ENCODE peak calls at places on chromosomes 12 and 14, in five cellular contexts. I is kidney glomerular epithelial cell; T is kidney; Z is globus pallidus; B is stimulated activated CD4-positive, alpha-beta T cell treated with anti-CD3 and anti-CD28 coated beads, Interleukin-4, amount 100 ng/mL, for 48 hours. O is an unnamed sample.

GRCh38 chr14:91127411-91127810 is 13.5 kb downstream of the DGLUCY start:
- DNase-seq in I (no peak), T (peak), Z (no peak), B (no peak), O (no peak)

GRCh38 chr12:5177096-5177495 is 133.4 kb downstream of the KCNA5 start:
- DNase-seq in I (no peak), T (no peak), Z (no peak), B (no peak), O (no peak)

GRCh38 chr12:82412246-82412645 is 53.9 kb downstream of the METTL25 start:
- DNase-seq in I (no peak), T (no peak), Z (no peak), B (no peak), O (no peak)

GRCh38 chr12:89432396-89432795 is 80.1 kb upstream of the DUSP6 start:
- DNase-seq in I (no peak), T (no peak), Z (no peak), B (no peak), O (no peak)

GRCh38 chr12:68559984-68560822 is 50.5 kb upstream of the RAP1B start:
- DNase-seq in I (no peak), T (no peak), Z (no peak), B (no peak), O (no peak)

GRCh38 chr12:26713885-26714383 is 119.1 kb downstream of the ITPR2 start:
- DNase-seq in I (no peak), T (no peak), Z (no peak), B (no peak), O (no peak)

GRCh38 chr14:30272848-30273563 is 286.0 kb upstream of the G2E3 start:
- DNase-seq in I (no peak), T (no peak), Z (no peak), B (no peak), O (no peak)

GRCh38 chr12:10190558-10191388 is 11.9 kb downstream of the TMEM52B start:
- DNase-seq in I (peak), T (no peak), Z (peak), B (peak), O (peak)

GRCh38 chr12:7915911-7916403 is 20.0 kb downstream of the SLC2A3 start:
- DNase-seq in I (no peak), T (no peak), Z (no peak), B (no peak), O (no peak)

GRCh38 chr14:32472512-32473472 is 143.7 kb downstream of the AKAP6 start:
- DNase-seq in I (peak), T (no peak), Z (peak), B (no peak), O (no peak)

GRCh38 chr12:88578821-88579518 is 1.3 kb downstream of the KITLG start:
- DNase-seq in I (peak), T (peak), Z (no peak), B (no peak), O (no peak)

GRCh38 chr12:104218935-104219334 is 3.4 kb downstream of the TXNRD1 start:
- DNase-seq in I (peak), T (no peak), Z (no peak), B (no peak), O (no peak)

GRCh38 chr14:96479435-96480146 is 22.6 kb upstream of the PAPOLA start:
- DNase-seq in I (no peak), T (no peak), Z (no peak), B (no peak), O (no peak)

GRCh38 chr14:58944226-58944769 is 244.2 kb upstream of the DAAM1 start:
- DNase-seq in I (no peak), T (no peak), Z (no peak), B (no peak), O (no peak)

GRCh38 chr14:100618763-100619320 is 31.6 kb upstream of the BEGAIN start:
- DNase-seq in I (no peak), T (no peak), Z (no peak), B (no peak), O (no peak)

GRCh38 chr12:103994235-103994634 is 28.6 kb downstream of the TDG start:
- DNase-seq in I (no peak), T (no peak), Z (no peak), B (no peak), O (no peak)

GRCh38 chr12:114799574-114800487 is 115.9 kb upstream of the TBX3 start:
- DNase-seq in I (no peak), T (peak), Z (no peak), B (no peak), O (no peak)

GRCh38 chr14:61258985-61259384 is 22.2 kb downstream of the TMEM30B start:
- DNase-seq in I (no peak), T (no peak), Z (no peak), B (no peak), O (no peak)

GRCh38 chr12:6049587-6049986 is 74.9 kb downstream of the VWF start:
- DNase-seq in I (no peak), T (no peak), Z (no peak), B (no peak), O (no peak)

GRCh38 chr14:51157012-51157411 is 62.1 kb upstream of the TRIM9 start:
- DNase-seq in I (no peak), T (no peak), Z (no peak), B (no peak), O (no peak)

GRCh38 chr14:35881280-35881679 is 55.1 kb downstream of the BRMS1L start:
- DNase-seq in I (no peak), T (no peak), Z (no peak), B (no peak), O (no peak)